ENCODE peak calls at places on chromosomes 12 and 14, in six cellular contexts. Y is esophagus muscularis mucosa, U is IMR-90, W is spleen, D is heart left ventricle, G is K562. Z is an unnamed sample.

GRCh38 chr12:27299102-27299501 is 33.5 kb upstream of the BMAL2 start:
- DNase-seq in Y (no peak), U (no peak), W (no peak), D (no peak), G (no peak), Z (no peak)

GRCh38 chr12:8697476-8698131 is at the start of gene RIMKLB:
- DNase-seq in Y (peak; percentile 94), U (peak; percentile 57), W (peak; percentile 95), D (peak; percentile 91), G (peak; percentile 79), Z (peak; percentile 64)

GRCh38 chr14:32509632-32510187 is 180.6 kb downstream of the AKAP6 start:
- DNase-seq in Y (no peak), U (peak; percentile 97), W (no peak), D (no peak), G (no peak), Z (peak; percentile 90)

GRCh38 chr12:57000393-57000792 is 6.0 kb downstream of the ZBTB39 start:
- DNase-seq in Y (no peak), U (peak; percentile 27), W (no peak), D (no peak), G (no peak), Z (no peak)

GRCh38 chr12:95943231-95943842 is at the start of gene AMDHD1:
- DNase-seq in Y (no peak), U (peak; percentile 39), W (peak; percentile 93), D (peak; percentile 78), G (no peak), Z (no peak)

GRCh38 chr12:125089083-125089482 is 23.8 kb downstream of the AACS start:
- DNase-seq in Y (no peak), U (no peak), W (no peak), D (no peak), G (peak; percentile 52), Z (no peak)

GRCh38 chr14:93219103-93219726 is 12.2 kb downstream of the UBR7 start:
- DNase-seq in Y (no peak), U (peak; percentile 65), W (no peak), D (no peak), G (no peak), Z (no peak)

GRCh38 chr12:116832353-116832752 is 48.9 kb downstream of the HRK start:
- DNase-seq in Y (no peak), U (no peak), W (no peak), D (no peak), G (no peak), Z (no peak)

GRCh38 chr12:78864483-78865296 is at the start of gene SYT1:
- DNase-seq in Y (no peak), U (peak; percentile 85), W (peak; percentile 79), D (peak; percentile 57), G (no peak), Z (no peak)

GRCh38 chr12:57031228-57031670 is 14.9 kb upstream of the TAC3 start:
- DNase-seq in Y (no peak), U (no peak), W (no peak), D (no peak), G (no peak), Z (no peak)

GRCh38 chr12:53710098-53710497 is 17.2 kb downstream of the CALCOCO1 start:
- DNase-seq in Y (no peak), U (no peak), W (no peak), D (no peak), G (no peak), Z (no peak)

GRCh38 chr12:112115259-112116045 is 6.9 kb upstream of the NAA25 start:
- DNase-seq in Y (no peak), U (no peak), W (no peak), D (no peak), G (no peak), Z (no peak)

GRCh38 chr12:120596901-120597300 is 15.7 kb upstream of the POP5 start:
- DNase-seq in Y (no peak), U (no peak), W (no peak), D (no peak), G (no peak), Z (no peak)

GRCh38 chr12:32331133-32331532 is 68.2 kb upstream of the FGD4 start:
- DNase-seq in Y (no peak), U (peak; percentile 70), W (no peak), D (no peak), G (no peak), Z (no peak)

GRCh38 chr12:92505373-92506340 is 197.1 kb upstream of the PLEKHG7 start:
- DNase-seq in Y (no peak), U (peak; percentile 50), W (peak; percentile 84), D (peak; percentile 81), G (no peak), Z (no peak)

GRCh38 chr12:64092507-64092906 is 129.6 kb downstream of the KICS2 start:
- DNase-seq in Y (no peak), U (no peak), W (no peak), D (no peak), G (no peak), Z (no peak)

GRCh38 chr12:19527876-19528275 is 88.6 kb downstream of the AEBP2 start:
- DNase-seq in Y (no peak), U (no peak), W (no peak), D (no peak), G (no peak), Z (no peak)
- TF ChIP-seq POLR2A in Y (no peak), U (no peak), W (no peak), D (no peak), G (no peak), Z (no peak)

DNA sequence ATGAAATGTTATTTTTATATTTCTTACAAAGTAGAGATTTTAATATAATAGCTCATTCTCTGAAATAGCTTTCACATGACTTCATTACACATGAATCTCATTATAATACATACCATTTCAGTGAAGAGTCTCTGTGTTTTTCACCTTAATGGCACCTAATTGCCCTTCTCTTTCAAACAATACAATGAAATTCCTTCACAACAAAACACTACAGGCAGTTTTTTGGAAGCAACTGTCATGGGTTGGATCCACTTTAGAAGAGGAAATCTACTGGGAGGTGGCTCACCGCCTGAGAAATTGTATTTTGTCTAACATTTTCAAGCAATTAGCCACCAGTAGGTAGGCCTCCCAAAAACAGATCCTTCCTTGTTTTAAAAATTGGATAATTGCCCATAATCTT is 40.3 kb upstream of the RGS6 start:
- DNase-seq in Y (no peak), U (no peak), W (no peak), D (no peak), G (no peak), Z (no peak)
- TF ChIP-seq CTCF in Y (no peak), U (no peak), W (no peak), D (no peak), G (no peak), Z (no peak)

GRCh38 chr14:103538291-103539055 is 9.5 kb downstream of the TRMT61A start:
- DNase-seq in Y (no peak), U (no peak), W (peak; percentile 78), D (peak; percentile 69), G (no peak), Z (no peak)

GRCh38 chr14:103539056-103539825 is 10.2 kb downstream of the TRMT61A start:
- DNase-seq in Y (no peak), U (no peak), W (no peak), D (peak; percentile 47), G (peak; percentile 30), Z (no peak)

GRCh38 chr14:103535891-103536565 is 7.0 kb downstream of the TRMT61A start:
- DNase-seq in Y (no peak), U (no peak), W (no peak), D (peak; percentile 47), G (no peak), Z (no peak)

GRCh38 chr14:103536693-103537092 is 7.7 kb downstream of the TRMT61A start:
- DNase-seq in Y (no peak), U (no peak), W (no peak), D (peak; percentile 53), G (no peak), Z (no peak)

DNA sequence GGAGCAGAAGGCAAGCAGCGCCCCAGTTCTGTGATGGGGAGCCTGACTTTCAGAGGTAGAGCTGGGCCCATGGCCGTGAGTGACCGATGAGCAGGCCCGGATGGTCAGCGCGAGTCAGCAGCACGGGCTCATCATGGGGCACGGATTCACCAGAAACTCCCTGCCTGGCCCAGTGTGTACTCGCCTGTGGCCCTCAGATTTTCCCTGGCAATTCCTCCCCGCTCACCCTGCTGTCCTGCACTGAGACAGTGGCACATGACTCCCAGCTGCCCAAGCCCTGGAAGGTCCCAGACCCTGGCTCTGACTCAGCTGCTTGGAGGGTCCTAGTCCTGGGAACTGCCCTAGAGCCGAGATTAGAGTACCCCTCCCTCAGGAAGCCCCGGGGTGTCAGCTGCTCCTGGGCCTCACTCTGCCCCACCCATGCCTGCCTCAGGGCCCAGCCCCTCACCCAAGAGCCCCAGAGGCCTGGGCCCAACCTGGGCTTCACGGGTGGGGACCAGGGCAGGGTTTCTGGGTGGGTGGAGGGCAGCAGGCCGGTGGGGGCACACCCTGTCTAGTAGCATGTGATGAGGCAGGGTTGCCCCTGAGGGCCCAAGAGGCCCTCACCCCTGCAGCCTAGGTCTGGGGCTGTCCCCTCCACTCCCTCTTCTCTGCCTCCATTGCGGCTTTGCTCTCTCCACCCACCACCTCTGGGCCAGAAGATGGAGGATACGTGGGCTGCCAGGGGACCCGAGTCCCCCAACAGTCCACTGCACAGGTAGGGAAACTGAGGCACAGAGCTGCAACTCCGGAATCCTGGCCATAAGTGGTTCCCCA is 8.4 kb downstream of the TRMT61A start:
- DNase-seq in Y (no peak), U (peak; percentile 55), W (no peak), D (peak; percentile 49), G (no peak), Z (no peak)
- TF ChIP-seq POLR2A in Y (no peak), U (no peak), W (no peak), D (no peak), G (no peak), Z (no peak)

GRCh38 chr14:39102969-39103957 is at the start of gene SEC23A:
- DNase-seq in Y (peak; percentile 98), U (peak; percentile 83), W (peak; percentile 98), D (peak; percentile 95), G (peak; percentile 77), Z (peak; percentile 90)
- TF ChIP-seq CTCF in Y (no peak), U (no peak), W (peak; percentile 7), D (no peak), G (no peak), Z (no peak)

DNA sequence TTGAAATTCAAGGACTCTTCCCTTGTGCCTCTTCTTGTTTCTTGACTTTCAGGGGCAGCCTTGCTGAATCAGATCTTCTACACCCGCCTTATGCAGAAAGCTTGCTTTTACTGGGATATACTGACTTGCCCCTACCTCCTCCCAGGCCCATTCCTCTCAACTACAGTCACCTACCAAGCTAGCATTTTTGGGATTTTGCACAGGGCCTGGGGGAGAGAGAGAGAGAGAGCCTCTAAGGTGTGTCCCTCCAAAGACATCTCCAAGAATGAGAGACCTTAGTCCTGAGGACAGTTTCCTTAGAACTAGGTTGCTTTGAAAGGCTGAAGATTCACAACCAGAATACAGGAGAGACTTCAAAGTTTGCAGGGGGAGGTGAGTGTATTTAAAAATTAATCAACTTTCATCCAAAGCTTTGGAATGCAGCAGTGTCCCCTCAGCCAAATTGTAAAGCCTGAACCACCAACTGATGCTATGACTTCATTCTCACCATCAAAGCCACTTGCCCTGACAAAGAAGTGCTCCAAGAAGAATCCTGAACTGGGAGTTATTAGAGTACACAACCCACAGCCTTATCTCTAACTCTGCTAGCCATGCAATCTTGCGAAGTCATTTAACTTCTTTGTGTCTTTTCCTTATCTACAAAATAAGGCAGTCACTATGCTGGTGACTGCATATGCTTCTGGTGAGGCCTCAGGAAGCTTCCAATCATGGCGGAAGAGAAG is 96.1 kb upstream of the EGLN3 start:
- DNase-seq in Y (peak; percentile 42), U (no peak), W (no peak), D (no peak), G (peak; percentile 53), Z (no peak)
- TF ChIP-seq POLR2A in Y (no peak), U (no peak), W (no peak), D (no peak), G (no peak), Z (no peak)

GRCh38 chr14:65286443-65286842 is 126.1 kb upstream of the FUT8 start:
- DNase-seq in Y (no peak), U (no peak), W (no peak), D (no peak), G (peak; percentile 14), Z (no peak)
- TF ChIP-seq CTCF in Y (no peak), U (no peak), W (peak; percentile 37), D (no peak), G (peak; percentile 32), Z (no peak)